ENCODE peak calls at places on chromosomes 11 and 22, in ten cellular contexts. One of them, this sample, is unnamed.

GRCh38 chr11:117929568-117930207 is 486 bp upstream of the TMPRSS13 start:
- DNase-seq in fibroblast of mammary gland: no peak
- DNase-seq in HTR-8/SVneo: no peak
- DNase-seq in pancreas: no peak
- DNase-seq in stimulated activated naive CD8-positive, alpha-beta T cell treated with anti-CD3 and anti-CD28 coated beads, Interleukin-15, Interleukin-2, amounts not matched to agents 100 U/mL and 50 U/mL, for 24 hours: no peak
- DNase-seq in skeletal muscle cell: no peak
- DNase-seq in IMR-90: no peak
- DNase-seq in SHP77: no peak
- DNase-seq in NCI-H1930: no peak
- DNase-seq in substantia nigra: no peak
- DNase-seq in this sample: no peak

GRCh38 chr11:121478226-121478894 is 25.6 kb upstream of the SORL1-AS1 start:
- DNase-seq in pancreas: no peak
- DNase-seq in NCI-H1930: no peak
- DNase-seq in SHP77: no peak
- DNase-seq in HTR-8/SVneo: no peak
- DNase-seq in stimulated activated naive CD8-positive, alpha-beta T cell treated with anti-CD3 and anti-CD28 coated beads, Interleukin-15, Interleukin-2, amounts not matched to agents 100 U/mL and 50 U/mL, for 24 hours: no peak
- DNase-seq in skeletal muscle cell: no peak
- DNase-seq in IMR-90: no peak
- DNase-seq in substantia nigra: no peak
- DNase-seq in fibroblast of mammary gland: no peak
- DNase-seq in this sample: no peak

GRCh38 chr11:128391809-128392208 is 195.5 kb downstream of the ETS1 start:
- DNase-seq in IMR-90: no peak
- DNase-seq in skeletal muscle cell: no peak
- DNase-seq in stimulated activated naive CD8-positive, alpha-beta T cell treated with anti-CD3 and anti-CD28 coated beads, Interleukin-15, Interleukin-2, amounts not matched to agents 100 U/mL and 50 U/mL, for 24 hours: no peak
- DNase-seq in SHP77: no peak
- DNase-seq in pancreas: no peak
- DNase-seq in HTR-8/SVneo: no peak
- DNase-seq in substantia nigra: no peak
- DNase-seq in fibroblast of mammary gland: no peak
- DNase-seq in NCI-H1930: no peak
- DNase-seq in this sample: no peak

GRCh38 chr22:42127606-42128005 is 3.0 kb downstream of the CYP2D6 start:
- DNase-seq in IMR-90: no peak
- DNase-seq in NCI-H1930: no peak
- DNase-seq in SHP77: no peak
- DNase-seq in pancreas: no peak
- DNase-seq in HTR-8/SVneo: no peak
- DNase-seq in stimulated activated naive CD8-positive, alpha-beta T cell treated with anti-CD3 and anti-CD28 coated beads, Interleukin-15, Interleukin-2, amounts not matched to agents 100 U/mL and 50 U/mL, for 24 hours: no peak
- DNase-seq in skeletal muscle cell: no peak
- DNase-seq in fibroblast of mammary gland: no peak
- DNase-seq in substantia nigra: no peak
- DNase-seq in this sample: no peak

GRCh38 chr22:45882881-45883810 is 93.8 kb downstream of the WNT7B start:
- DNase-seq in skeletal muscle cell: no peak
- DNase-seq in substantia nigra: peak
- DNase-seq in pancreas: peak
- DNase-seq in fibroblast of mammary gland: no peak
- DNase-seq in stimulated activated naive CD8-positive, alpha-beta T cell treated with anti-CD3 and anti-CD28 coated beads, Interleukin-15, Interleukin-2, amounts not matched to agents 100 U/mL and 50 U/mL, for 24 hours: no peak
- DNase-seq in SHP77: no peak
- DNase-seq in NCI-H1930: no peak
- DNase-seq in IMR-90: no peak
- DNase-seq in HTR-8/SVneo: no peak
- DNase-seq in this sample: no peak

GRCh38 chr22:37930270-37930951 is 23.0 kb downstream of the C22orf23 start:
- DNase-seq in NCI-H1930: no peak
- DNase-seq in fibroblast of mammary gland: peak
- DNase-seq in stimulated activated naive CD8-positive, alpha-beta T cell treated with anti-CD3 and anti-CD28 coated beads, Interleukin-15, Interleukin-2, amounts not matched to agents 100 U/mL and 50 U/mL, for 24 hours: no peak
- DNase-seq in pancreas: no peak
- DNase-seq in substantia nigra: peak
- DNase-seq in SHP77: peak
- DNase-seq in IMR-90: peak
- DNase-seq in HTR-8/SVneo: no peak
- DNase-seq in skeletal muscle cell: no peak
- DNase-seq in this sample: no peak

GRCh38 chr11:13261600-13262061 is 16.0 kb upstream of the BMAL1 start:
- DNase-seq in SHP77: no peak
- DNase-seq in fibroblast of mammary gland: peak
- DNase-seq in substantia nigra: no peak
- DNase-seq in stimulated activated naive CD8-positive, alpha-beta T cell treated with anti-CD3 and anti-CD28 coated beads, Interleukin-15, Interleukin-2, amounts not matched to agents 100 U/mL and 50 U/mL, for 24 hours: no peak
- DNase-seq in NCI-H1930: no peak
- DNase-seq in IMR-90: peak
- DNase-seq in HTR-8/SVneo: peak
- DNase-seq in pancreas: no peak
- DNase-seq in skeletal muscle cell: peak
- DNase-seq in this sample: no peak

GRCh38 chr11:13292970-13293369 is 15.4 kb downstream of the BMAL1 start:
- DNase-seq in fibroblast of mammary gland: no peak
- DNase-seq in pancreas: no peak
- DNase-seq in IMR-90: no peak
- DNase-seq in NCI-H1930: no peak
- DNase-seq in skeletal muscle cell: no peak
- DNase-seq in substantia nigra: no peak
- DNase-seq in HTR-8/SVneo: no peak
- DNase-seq in stimulated activated naive CD8-positive, alpha-beta T cell treated with anti-CD3 and anti-CD28 coated beads, Interleukin-15, Interleukin-2, amounts not matched to agents 100 U/mL and 50 U/mL, for 24 hours: no peak
- DNase-seq in SHP77: no peak
- DNase-seq in this sample: no peak

GRCh38 chr11:66008468-66009101 is 3.2 kb upstream of the CST6 start:
- DNase-seq in fibroblast of mammary gland: no peak
- DNase-seq in NCI-H1930: no peak
- DNase-seq in substantia nigra: no peak
- DNase-seq in pancreas: peak
- DNase-seq in stimulated activated naive CD8-positive, alpha-beta T cell treated with anti-CD3 and anti-CD28 coated beads, Interleukin-15, Interleukin-2, amounts not matched to agents 100 U/mL and 50 U/mL, for 24 hours: no peak
- DNase-seq in HTR-8/SVneo: no peak
- DNase-seq in skeletal muscle cell: no peak
- DNase-seq in IMR-90: no peak
- DNase-seq in SHP77: peak
- DNase-seq in this sample: no peak

GRCh38 chr11:61713464-61713863 is 33.3 kb downstream of the DAGLA start:
- DNase-seq in skeletal muscle cell: no peak
- DNase-seq in HTR-8/SVneo: no peak
- DNase-seq in pancreas: no peak
- DNase-seq in NCI-H1930: no peak
- DNase-seq in SHP77: no peak
- DNase-seq in IMR-90: no peak
- DNase-seq in substantia nigra: no peak
- DNase-seq in fibroblast of mammary gland: no peak
- DNase-seq in stimulated activated naive CD8-positive, alpha-beta T cell treated with anti-CD3 and anti-CD28 coated beads, Interleukin-15, Interleukin-2, amounts not matched to agents 100 U/mL and 50 U/mL, for 24 hours: no peak
- DNase-seq in this sample: no peak

GRCh38 chr11:78664606-78665005 is 89.9 kb upstream of the NARS2 start:
- DNase-seq in NCI-H1930: no peak
- DNase-seq in HTR-8/SVneo: peak
- DNase-seq in substantia nigra: no peak
- DNase-seq in skeletal muscle cell: no peak
- DNase-seq in SHP77: no peak
- DNase-seq in IMR-90: peak
- DNase-seq in stimulated activated naive CD8-positive, alpha-beta T cell treated with anti-CD3 and anti-CD28 coated beads, Interleukin-15, Interleukin-2, amounts not matched to agents 100 U/mL and 50 U/mL, for 24 hours: no peak
- DNase-seq in pancreas: no peak
- DNase-seq in fibroblast of mammary gland: no peak
- DNase-seq in this sample: no peak

GRCh38 chr22:24536089-24536488 is 18.8 kb downstream of the GUCD1 start:
- DNase-seq in HTR-8/SVneo: no peak
- DNase-seq in pancreas: no peak
- DNase-seq in SHP77: no peak
- DNase-seq in skeletal muscle cell: no peak
- DNase-seq in stimulated activated naive CD8-positive, alpha-beta T cell treated with anti-CD3 and anti-CD28 coated beads, Interleukin-15, Interleukin-2, amounts not matched to agents 100 U/mL and 50 U/mL, for 24 hours: no peak
- DNase-seq in NCI-H1930: no peak
- DNase-seq in substantia nigra: no peak
- DNase-seq in fibroblast of mammary gland: peak
- DNase-seq in IMR-90: no peak
- DNase-seq in this sample: no peak

GRCh38 chr22:17199131-17199731 is 20.0 kb downstream of the ADA2 start:
- DNase-seq in skeletal muscle cell: peak
- DNase-seq in substantia nigra: no peak
- DNase-seq in IMR-90: peak
- DNase-seq in HTR-8/SVneo: no peak
- DNase-seq in SHP77: peak
- DNase-seq in stimulated activated naive CD8-positive, alpha-beta T cell treated with anti-CD3 and anti-CD28 coated beads, Interleukin-15, Interleukin-2, amounts not matched to agents 100 U/mL and 50 U/mL, for 24 hours: no peak
- DNase-seq in fibroblast of mammary gland: peak
- DNase-seq in pancreas: no peak
- DNase-seq in NCI-H1930: no peak
- DNase-seq in this sample: no peak

GRCh38 chr11:37449146-37449545 is 851.1 kb upstream of the RAG2 start:
- DNase-seq in pancreas: no peak
- DNase-seq in stimulated activated naive CD8-positive, alpha-beta T cell treated with anti-CD3 and anti-CD28 coated beads, Interleukin-15, Interleukin-2, amounts not matched to agents 100 U/mL and 50 U/mL, for 24 hours: no peak
- DNase-seq in HTR-8/SVneo: peak
- DNase-seq in SHP77: peak
- DNase-seq in skeletal muscle cell: peak
- DNase-seq in IMR-90: peak
- DNase-seq in substantia nigra: no peak
- DNase-seq in NCI-H1930: no peak
- DNase-seq in fibroblast of mammary gland: peak
- DNase-seq in this sample: no peak

GRCh38 chr11:2132874-2133480 is 6.2 kb downstream of the IGF2 start:
- DNase-seq in skeletal muscle cell: no peak
- DNase-seq in fibroblast of mammary gland: no peak
- DNase-seq in stimulated activated naive CD8-positive, alpha-beta T cell treated with anti-CD3 and anti-CD28 coated beads, Interleukin-15, Interleukin-2, amounts not matched to agents 100 U/mL and 50 U/mL, for 24 hours: no peak
- DNase-seq in substantia nigra: no peak
- DNase-seq in SHP77: no peak
- DNase-seq in HTR-8/SVneo: no peak
- DNase-seq in NCI-H1930: no peak
- DNase-seq in pancreas: peak
- DNase-seq in IMR-90: no peak
- DNase-seq in this sample: no peak

GRCh38 chr11:11243790-11244469 is 109.1 kb downstream of the CSNK2A3 start:
- DNase-seq in SHP77: no peak
- DNase-seq in HTR-8/SVneo: peak
- DNase-seq in pancreas: no peak
- DNase-seq in substantia nigra: no peak
- DNase-seq in NCI-H1930: no peak
- DNase-seq in stimulated activated naive CD8-positive, alpha-beta T cell treated with anti-CD3 and anti-CD28 coated beads, Interleukin-15, Interleukin-2, amounts not matched to agents 100 U/mL and 50 U/mL, for 24 hours: peak
- DNase-seq in skeletal muscle cell: no peak
- DNase-seq in IMR-90: no peak
- DNase-seq in fibroblast of mammary gland: no peak
- DNase-seq in this sample: no peak

GRCh38 chr22:17087176-17088131 is 2.7 kb downstream of the IL17RA start:
- DNase-seq in IMR-90: peak
- DNase-seq in fibroblast of mammary gland: peak
- DNase-seq in stimulated activated naive CD8-positive, alpha-beta T cell treated with anti-CD3 and anti-CD28 coated beads, Interleukin-15, Interleukin-2, amounts not matched to agents 100 U/mL and 50 U/mL, for 24 hours: peak
- DNase-seq in SHP77: no peak
- DNase-seq in NCI-H1930: no peak
- DNase-seq in pancreas: no peak
- DNase-seq in substantia nigra: no peak
- DNase-seq in skeletal muscle cell: peak
- DNase-seq in HTR-8/SVneo: no peak
- DNase-seq in this sample: no peak

GRCh38 chr11:763549-764321 is 13.6 kb downstream of the GATD1 start:
- DNase-seq in skeletal muscle cell: no peak
- DNase-seq in pancreas: peak
- DNase-seq in SHP77: no peak
- DNase-seq in stimulated activated naive CD8-positive, alpha-beta T cell treated with anti-CD3 and anti-CD28 coated beads, Interleukin-15, Interleukin-2, amounts not matched to agents 100 U/mL and 50 U/mL, for 24 hours: no peak
- DNase-seq in IMR-90: no peak
- DNase-seq in HTR-8/SVneo: no peak
- DNase-seq in NCI-H1930: no peak
- DNase-seq in fibroblast of mammary gland: no peak
- DNase-seq in substantia nigra: no peak
- DNase-seq in this sample: no peak

GRCh38 chr22:49312601-49313000 is 515.1 kb downstream of the BRD1 start:
- DNase-seq in HTR-8/SVneo: no peak
- DNase-seq in IMR-90: no peak
- DNase-seq in SHP77: no peak
- DNase-seq in pancreas: no peak
- DNase-seq in substantia nigra: no peak
- DNase-seq in NCI-H1930: no peak
- DNase-seq in stimulated activated naive CD8-positive, alpha-beta T cell treated with anti-CD3 and anti-CD28 coated beads, Interleukin-15, Interleukin-2, amounts not matched to agents 100 U/mL and 50 U/mL, for 24 hours: no peak
- DNase-seq in fibroblast of mammary gland: no peak
- DNase-seq in skeletal muscle cell: no peak
- DNase-seq in this sample: no peak

GRCh38 chr11:23359297-23359696 is 499.0 kb upstream of the CCDC179 start:
- DNase-seq in NCI-H1930: no peak
- DNase-seq in IMR-90: peak
- DNase-seq in fibroblast of mammary gland: peak
- DNase-seq in skeletal muscle cell: peak
- DNase-seq in pancreas: no peak
- DNase-seq in SHP77: no peak
- DNase-seq in HTR-8/SVneo: peak
- DNase-seq in stimulated activated naive CD8-positive, alpha-beta T cell treated with anti-CD3 and anti-CD28 coated beads, Interleukin-15, Interleukin-2, amounts not matched to agents 100 U/mL and 50 U/mL, for 24 hours: no peak
- DNase-seq in substantia nigra: no peak
- DNase-seq in this sample: no peak

GRCh38 chr11:77113382-77114088 is 10.9 kb downstream of the OMP start:
- DNase-seq in HTR-8/SVneo: peak
- DNase-seq in IMR-90: peak
- DNase-seq in SHP77: no peak
- DNase-seq in fibroblast of mammary gland: peak
- DNase-seq in NCI-H1930: peak
- DNase-seq in pancreas: peak
- DNase-seq in substantia nigra: no peak
- DNase-seq in skeletal muscle cell: no peak
- DNase-seq in stimulated activated naive CD8-positive, alpha-beta T cell treated with anti-CD3 and anti-CD28 coated beads, Interleukin-15, Interleukin-2, amounts not matched to agents 100 U/mL and 50 U/mL, for 24 hours: peak
- DNase-seq in this sample: no peak

This sample was measured in esophagus squamous epithelium.